ENCODE peak calls at places on chromosomes 2 and 18, in nine cellular contexts. S is ovary, W is thyroid gland, V is brain microvascular endothelial cell, B is NB4, N is neural progenitor cell, I is uterus, C is AG04450, Z is bronchial epithelial cell. R is an unnamed sample.

GRCh38 chr2:129605654-129606053 is 373.8 kb upstream of the RAB6C start:
- DNase-seq in S (no peak), W (no peak), V (no peak), B (no peak), N (no peak), I (no peak), C (no peak), Z (no peak), R (no peak)

GRCh38 chr2:231299267-231299666 is 96.2 kb upstream of the B3GNT7 start:
- DNase-seq in S (no peak), W (no peak), V (no peak), B (peak; percentile 63), N (no peak), I (no peak), C (no peak), Z (no peak), R (no peak)

GRCh38 chr2:61855178-61855523 is 1.3 kb upstream of the FAM161A start:
- DNase-seq in S (peak; percentile 31), W (peak; percentile 42), V (no peak), B (no peak), N (peak; percentile 51), I (peak; percentile 20), C (no peak), Z (peak; percentile 42), R (no peak)

GRCh38 chr18:63956755-63957154 is 7.7 kb downstream of the HMSD start:
- DNase-seq in S (no peak), W (no peak), V (no peak), B (no peak), N (no peak), I (no peak), C (no peak), Z (no peak), R (no peak)

GRCh38 chr2:287471-287885 is 413 bp downstream of the ALKAL2 start:
- DNase-seq in S (peak; percentile 59), W (peak; percentile 46), V (no peak), B (no peak), N (peak; percentile 68), I (peak; percentile 50), C (no peak), Z (no peak), R (peak; percentile 71)

GRCh38 chr2:169806586-169806985 is 7.9 kb downstream of the SSB start:
- DNase-seq in S (no peak), W (no peak), V (no peak), B (no peak), N (no peak), I (no peak), C (no peak), Z (no peak), R (no peak)

GRCh38 chr2:227325824-227326195 is 759 bp downstream of the MFF start:
- DNase-seq in S (no peak), W (peak; percentile 38), V (peak; percentile 33), B (peak; percentile 57), N (peak; percentile 67), I (no peak), C (no peak), Z (peak; percentile 35), R (peak; percentile 33)

GRCh38 chr2:216665240-216665639 is 30.1 kb downstream of the IGFBP5 start:
- DNase-seq in S (peak; percentile 86), W (peak; percentile 83), V (no peak), B (no peak), N (peak; percentile 18), I (no peak), C (no peak), Z (peak; percentile 87), R (no peak)

GRCh38 chr2:72082887-72083286 is 64.8 kb downstream of the CYP26B1 start:
- DNase-seq in S (no peak), W (no peak), V (no peak), B (no peak), N (no peak), I (no peak), C (no peak), Z (no peak), R (no peak)

GRCh38 chr2:3472966-3473365 is 46.4 kb downstream of the ADI1 start:
- DNase-seq in S (peak; percentile 0), W (no peak), V (no peak), B (no peak), N (no peak), I (no peak), C (no peak), Z (no peak), R (no peak)

GRCh38 chr2:20001361-20001863 is 11.1 kb downstream of the MATN3 start:
- DNase-seq in S (no peak), W (no peak), V (no peak), B (no peak), N (no peak), I (no peak), C (no peak), Z (peak; percentile 78), R (no peak)

GRCh38 chr2:235900631-235901030 is 267.6 kb downstream of the GBX2 start:
- DNase-seq in S (no peak), W (no peak), V (no peak), B (no peak), N (no peak), I (no peak), C (no peak), Z (peak; percentile 28), R (no peak)

GRCh38 chr2:38835015-38835601 is 40.6 kb downstream of the DHX57 start:
- DNase-seq in S (no peak), W (no peak), V (peak; percentile 6), B (peak; percentile 51), N (peak; percentile 56), I (no peak), C (no peak), Z (peak; percentile 33), R (no peak)

GRCh38 chr2:23519334-23519651 is 134.3 kb downstream of the KLHL29 start:
- DNase-seq in S (no peak), W (no peak), V (no peak), B (no peak), N (no peak), I (no peak), C (no peak), Z (no peak), R (no peak)
- TF ChIP-seq CTCF in S (no peak), W (no peak), V (no peak), B (no peak), N (no peak), I (no peak), C (no peak), Z (no peak), R (no peak)

DNA sequence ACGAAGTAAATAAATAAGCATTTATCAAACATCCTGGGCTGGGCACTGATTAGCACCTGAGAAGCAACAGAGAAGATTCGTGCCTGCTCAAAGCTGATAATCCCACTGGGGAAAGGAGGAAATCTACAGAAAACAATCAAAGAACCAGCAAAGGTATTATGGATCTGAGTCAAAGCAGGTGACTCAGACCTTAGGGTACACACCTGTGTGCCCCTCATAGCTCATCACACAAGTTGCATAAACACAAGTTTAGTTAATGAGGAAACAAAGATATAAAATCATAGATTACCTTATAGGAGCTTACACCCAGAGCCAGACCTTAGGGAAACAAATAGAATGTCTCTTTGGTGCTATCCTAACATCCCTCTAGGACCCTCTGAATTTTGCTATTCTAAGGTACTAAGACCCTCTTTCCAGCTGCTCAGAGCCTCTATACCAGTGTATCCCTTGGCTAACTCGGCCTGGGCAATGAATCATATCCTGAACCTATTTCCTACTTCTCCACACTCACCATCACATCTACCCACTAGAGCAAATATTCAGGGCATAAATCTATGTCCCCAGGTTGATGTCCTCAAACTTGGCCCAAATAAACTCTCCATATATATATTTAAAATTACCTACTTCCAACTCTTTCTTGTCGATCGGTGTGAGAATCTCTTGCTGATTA is 19.3 kb upstream of the CTIF start:
- DNase-seq in S (no peak), W (no peak), V (no peak), B (no peak), N (no peak), I (no peak), C (no peak), Z (peak; percentile 62), R (no peak)
- TF ChIP-seq CTCF in S (no peak), W (no peak), V (no peak), B (no peak), N (no peak), I (no peak), C (no peak), Z (no peak), R (no peak)

GRCh38 chr18:6712401-6712800 is 17.1 kb upstream of the ARHGAP28 start:
- DNase-seq in S (no peak), W (no peak), V (no peak), B (no peak), N (no peak), I (no peak), C (no peak), Z (no peak), R (no peak)
- TF ChIP-seq CTCF in S (no peak), W (no peak), V (no peak), B (no peak), N (no peak), I (no peak), C (no peak), Z (no peak), R (no peak)

DNA sequence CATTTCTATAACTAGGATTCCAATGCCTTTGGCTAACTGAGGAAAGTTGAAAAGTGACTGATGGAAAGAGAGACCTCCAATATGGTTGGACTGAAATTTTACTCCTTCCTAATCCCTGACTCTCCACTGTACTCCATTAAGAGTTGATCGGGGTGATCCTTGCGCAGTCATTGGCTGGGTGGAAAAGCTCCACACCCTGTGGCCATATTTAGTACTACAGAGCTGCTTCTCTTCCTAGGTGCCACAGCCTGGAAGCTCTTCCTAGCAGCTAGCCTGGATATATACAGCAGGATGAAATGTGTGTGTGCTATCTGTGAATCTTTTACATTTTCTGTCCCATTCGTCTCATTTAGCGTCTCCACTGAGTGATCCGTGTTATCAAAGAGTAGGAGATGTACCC is 71.2 kb downstream of the MEP1B start:
- DNase-seq in S (no peak), W (no peak), V (no peak), B (no peak), N (no peak), I (no peak), C (no peak), Z (no peak), R (no peak)
- TF ChIP-seq CTCF in S (no peak), W (no peak), V (peak; percentile 37), B (no peak), N (no peak), I (no peak), C (peak; percentile 13), Z (no peak), R (no peak)

DNA sequence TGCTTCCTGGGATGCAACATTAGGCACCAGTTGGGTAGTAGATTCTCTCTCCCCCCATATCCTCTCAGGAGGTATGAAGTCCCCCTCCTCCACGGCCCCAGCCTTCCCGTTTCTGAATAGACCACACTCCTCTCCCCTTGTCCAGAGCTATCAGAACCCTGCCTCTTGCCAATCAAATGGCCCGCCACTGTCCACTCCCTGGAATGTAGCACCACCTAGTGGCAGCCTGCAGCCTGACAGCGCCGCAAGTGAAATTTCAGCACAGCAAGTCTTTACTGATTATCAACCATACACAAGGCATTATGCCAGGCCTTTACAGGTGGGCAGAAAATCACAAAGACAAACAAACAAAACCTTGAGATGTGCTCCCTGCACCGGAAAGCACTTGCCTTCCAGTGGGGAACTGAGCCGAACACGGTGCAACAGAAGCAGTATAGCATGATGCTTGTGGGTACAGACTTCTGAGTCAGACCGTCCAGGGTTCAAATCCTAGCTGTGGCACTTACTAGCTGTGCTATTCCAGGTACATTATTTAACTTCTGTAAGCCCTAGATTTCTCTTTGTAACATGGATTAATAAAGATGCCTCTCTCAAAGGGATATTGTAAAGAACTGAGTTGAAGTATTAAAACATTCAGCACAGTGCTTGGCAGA is 174.0 kb downstream of the SMAD2 start:
- DNase-seq in S (no peak), W (peak; percentile 58), V (peak; percentile 46), B (peak; percentile 66), N (peak; percentile 83), I (no peak), C (no peak), Z (peak; percentile 41), R (peak; percentile 69)
- TF ChIP-seq CTCF in S (peak; percentile 22), W (peak; percentile 72), V (peak; percentile 98), B (peak; percentile 95), N (peak; percentile 99), I (peak; percentile 43), C (peak; percentile 89), Z (peak; percentile 95), R (peak; percentile 96)

R was measured in GM20000.